ENCODE peak calls at places on chromosomes 6 and 20, in five cellular contexts. S is prostate gland, P is GM03348, C is mucosa of descending colon, I is NCI-H2081. W is an unnamed sample.

GRCh38 chr20:62363920-62364851 is 2.9 kb downstream of the LAMA5 start:
- DNase-seq in I (no peak), C (peak), S (peak), P (no peak), W (peak)

GRCh38 chr6:2558098-2558770 is 192.5 kb downstream of the MYLK4 start:
- DNase-seq in P (no peak), S (no peak), C (peak), I (no peak), W (no peak)

GRCh38 chr6:96420294-96420693 is 101.3 kb upstream of the UFL1 start:
- DNase-seq in C (no peak), I (peak), S (no peak), P (no peak), W (no peak)

GRCh38 chr6:2630362-2630761 is 120.4 kb downstream of the MYLK4 start:
- DNase-seq in I (no peak), C (no peak), P (peak), S (no peak), W (no peak)

GRCh38 chr6:97240222-97240621 is 42.8 kb downstream of the MMS22L start:
- DNase-seq in P (peak), S (no peak), C (no peak), I (no peak), W (no peak)

GRCh38 chr6:66731310-66731709 is 1024.3 kb upstream of the EYS start:
- DNase-seq in I (no peak), P (no peak), C (no peak), S (no peak), W (no peak)

GRCh38 chr6:20724443-20724842 is 190.2 kb downstream of the CDKAL1 start:
- DNase-seq in I (no peak), P (no peak), C (no peak), S (no peak), W (no peak)

GRCh38 chr20:59783020-59784010 is 150.1 kb downstream of the SYCP2 start:
- DNase-seq in S (peak), P (peak), I (peak), C (peak), W (peak)

GRCh38 chr6:84033523-84034451 is at the start of gene MRAP2:
- DNase-seq in S (peak), C (peak), I (peak), P (peak), W (peak)

GRCh38 chr20:62642666-62643520 is 590 bp downstream of the SLCO4A1 start:
- DNase-seq in S (no peak), I (peak), P (peak), C (peak), W (no peak)

GRCh38 chr6:68046302-68046701 is 588.8 kb upstream of the ADGRB3 start:
- DNase-seq in I (no peak), S (no peak), C (no peak), P (no peak), W (no peak)

GRCh38 chr6:159778131-159778530 is 11.3 kb downstream of the TCP1 start:
- DNase-seq in C (no peak), P (no peak), S (no peak), I (no peak), W (no peak)

GRCh38 chr6:16725145-16725864 is 36.0 kb downstream of the ATXN1 start:
- DNase-seq in C (no peak), P (peak), I (no peak), S (no peak), W (no peak)

GRCh38 chr6:19851273-19852089 is 14.3 kb downstream of the ID4 start:
- DNase-seq in C (no peak), P (peak), S (peak), I (peak), W (peak)

GRCh38 chr6:128600397-128600951 is 80.1 kb upstream of the PTPRK start:
- DNase-seq in P (peak), I (peak), C (no peak), S (no peak), W (no peak)

GRCh38 chr6:148557796-148558457 is 188.9 kb upstream of the UST start:
- DNase-seq in I (no peak), P (peak), C (no peak), S (no peak), W (no peak)

GRCh38 chr20:53736757-53737403 is 143.2 kb upstream of the ZNF217 start:
- DNase-seq in I (no peak), C (no peak), S (no peak), P (peak), W (peak)

GRCh38 chr20:37420610-37421009 is 74.7 kb downstream of the SRC start:
- DNase-seq in P (no peak), S (no peak), C (no peak), I (no peak), W (no peak)

GRCh38 chr20:8094415-8094818 is 37.6 kb upstream of the PLCB1 start:
- DNase-seq in C (peak), P (no peak), S (peak), I (no peak), W (peak)

GRCh38 chr6:32081168-32081624 is 27.9 kb downstream of the TNXB start:
- DNase-seq in P (peak), C (peak), S (no peak), I (no peak), W (peak)

GRCh38 chr20:25318471-25319240 is 70.8 kb downstream of the PYGB start:
- DNase-seq in P (no peak), C (no peak), S (no peak), I (no peak), W (peak)

W was measured in thyroid gland.